ENCODE peak calls at places on chromosome 3, in seven cellular contexts. J is T1000; Z is stromal cell of bone marrow; P is HT1080; I is activated naive CD4-positive, alpha-beta T cell treated with anti-CD3 and anti-CD28 coated beads, Interleukin-2, amount 10 ng/mL, durations not matched to agents 7 days and 5 days; G is NCI-H1417; M is AG09309. E is an unnamed sample.
A peak's percentile ranks its signal among the peaks of the same experiment; 100 is the strongest.

GRCh38 chr3:43879166-43879565 is 188.4 kb downstream of the ABHD5 start:
- DNase-seq in J (no peak), M (no peak), I (no peak), Z (no peak), G (peak; percentile 73), P (peak; percentile 27), E (no peak)

GRCh38 chr3:155512175-155512866 is 218.8 kb upstream of the STRIT1 start:
- DNase-seq in M (no peak), P (no peak), G (no peak), I (no peak), J (no peak), Z (no peak), E (no peak)

GRCh38 chr3:14766428-14767244 is 52.1 kb upstream of the FGD5 start:
- DNase-seq in M (no peak), G (no peak), Z (no peak), P (no peak), I (no peak), J (no peak), E (no peak)

GRCh38 chr3:169865176-169865800 is 4.4 kb downstream of the LRRC31 start:
- DNase-seq in Z (no peak), J (no peak), P (no peak), G (no peak), I (no peak), M (no peak), E (no peak)

GRCh38 chr3:35321008-35321407 is 318.3 kb upstream of the ARPP21 start:
- DNase-seq in Z (no peak), G (no peak), P (no peak), J (no peak), M (no peak), I (no peak), E (no peak)

GRCh38 chr3:12886736-12887135 is 45.4 kb upstream of the RPL32 start:
- DNase-seq in I (no peak), J (no peak), P (no peak), G (no peak), M (no peak), Z (no peak), E (no peak)

GRCh38 chr3:169847896-169848295 is 21.8 kb downstream of the LRRC31 start:
- DNase-seq in P (no peak), I (no peak), G (peak; percentile 90), Z (no peak), J (no peak), M (no peak), E (no peak)

GRCh38 chr3:10194328-10195071 is 29.8 kb downstream of the IRAK2 start:
- DNase-seq in P (no peak), J (no peak), G (no peak), M (no peak), Z (no peak), I (peak; percentile 66), E (no peak)

GRCh38 chr3:49333091-49333490 is 6.8 kb downstream of the USP4 start:
- DNase-seq in M (no peak), J (no peak), G (no peak), Z (no peak), P (no peak), I (peak; percentile 33), E (no peak)

GRCh38 chr3:14630404-14631100 is 21.0 kb upstream of the CCDC174 start:
- DNase-seq in Z (no peak), P (no peak), I (no peak), G (no peak), M (no peak), J (no peak), E (no peak)

GRCh38 chr3:4507010-4507596 is 14.0 kb downstream of the ITPR1 start:
- DNase-seq in J (no peak), P (no peak), I (no peak), G (no peak), Z (no peak), M (no peak), E (no peak)

GRCh38 chr3:120094776-120095225 is 554 bp upstream of the GSK3B start:
- DNase-seq in P (peak; percentile 100), Z (peak; percentile 100), M (peak; percentile 99), J (peak; percentile 97), G (peak; percentile 99), I (peak; percentile 100), E (peak; percentile 97)

GRCh38 chr3:11604139-11604895 is 39.4 kb downstream of the VGLL4 start:
- DNase-seq in I (no peak), J (no peak), Z (no peak), G (no peak), P (peak; percentile 18), M (no peak), E (no peak)

GRCh38 chr3:182632077-182632393 is 161.3 kb upstream of the ATP11B start:
- DNase-seq in G (no peak), M (no peak), J (no peak), P (no peak), Z (no peak), I (no peak), E (no peak)

GRCh38 chr3:52614689-52615088 is 71.0 kb downstream of the PBRM1 start:
- DNase-seq in J (no peak), G (no peak), M (no peak), I (no peak), Z (no peak), P (peak; percentile 47), E (no peak)

GRCh38 chr3:38782148-38782547 is 33.9 kb downstream of the SCN10A start:
- DNase-seq in M (no peak), I (no peak), P (no peak), Z (no peak), J (no peak), G (no peak), E (no peak)

GRCh38 chr3:186075489-186075888 is 33.4 kb downstream of the ETV5 start:
- DNase-seq in I (no peak), P (no peak), Z (no peak), G (no peak), M (no peak), J (no peak), E (peak; percentile 23)

GRCh38 chr3:120355486-120355885 is 6.3 kb upstream of the LRRC58 start:
- DNase-seq in Z (no peak), P (no peak), G (no peak), J (no peak), I (no peak), M (no peak), E (no peak)

GRCh38 chr3:16512435-16513140 is 911 bp downstream of the RFTN1 start:
- DNase-seq in G (no peak), M (no peak), I (peak; percentile 63), Z (no peak), J (peak; percentile 38), P (peak; percentile 34), E (no peak)

GRCh38 chr3:98732239-98733054 is 30.7 kb upstream of the ST3GAL6 start:
- DNase-seq in I (peak; percentile 27), J (no peak), P (peak; percentile 62), G (peak; percentile 74), M (no peak), Z (peak; percentile 8), E (no peak)

GRCh38 chr3:82236257-82236656 is 474.8 kb upstream of the GBE1 start:
- DNase-seq in P (no peak), G (no peak), Z (no peak), J (no peak), M (no peak), I (no peak), E (no peak)

GRCh38 chr3:169813757-169814517 is 1.2 kb upstream of the LRRC34 start:
- DNase-seq in Z (no peak), G (no peak), J (no peak), P (no peak), M (no peak), I (peak; percentile 88), E (no peak)